ENCODE peak calls at places on chromosomes 5 and 9, in five cellular contexts. J is gastrocnemius medialis, V is heart left ventricle, G is MM.1S, Q is mesenchymal stem cell. B is an unnamed sample. For H3K9me3, the result is how much of the 10 kb centered on the place peaks cover.

GRCh38 chr9:93244510-93245436 is 60.8 kb downstream of the WNK2 start:
- DNase-seq in J (no peak), V (no peak), G (peak), Q (no peak), B (no peak)

GRCh38 chr9:129330711-129331279 is 152.7 kb upstream of the IER5L start:
- DNase-seq in J (no peak), V (no peak), G (no peak), Q (no peak), B (no peak)

GRCh38 chr5:78569441-78569840 is 79.1 kb downstream of the LHFPL2 start:
- DNase-seq in J (peak), V (no peak), G (no peak), Q (peak), B (peak)

GRCh38 chr9:133226219-133227171 is 17.4 kb upstream of the OBP2B start:
- DNase-seq in J (no peak), V (no peak), G (no peak), Q (no peak), B (no peak)

GRCh38 chr9:110590816-110591215 is 11.3 kb upstream of the SVEP1 start:
- DNase-seq in J (no peak), V (no peak), G (no peak), Q (peak), B (no peak)

GRCh38 chr9:110875275-110875674 is 163.0 kb downstream of the LPAR1 start:
- DNase-seq in J (peak), V (peak), G (no peak), Q (no peak), B (no peak)

GRCh38 chr9:89536618-89537017 is 38.7 kb upstream of the SEMA4D start:
- DNase-seq in J (no peak), V (no peak), G (no peak), Q (no peak), B (no peak)

GRCh38 chr9:34995288-34996060 is 5.9 kb downstream of the DNAJB5 start:
- DNase-seq in J (peak), V (no peak), G (no peak), Q (peak), B (no peak)

GRCh38 chr5:111603446-111603827 is 91.1 kb upstream of the STARD4 start:
- DNase-seq in J (no peak), V (no peak), G (no peak), Q (peak), B (no peak)

GRCh38 chr9:89595646-89596045 is 9.2 kb upstream of the GADD45G start:
- DNase-seq in J (no peak), V (no peak), G (no peak), Q (no peak), B (no peak)

GRCh38 chr5:96330532-96331140 is 102.4 kb downstream of the PCSK1 start:
- DNase-seq in J (no peak), V (no peak), G (no peak), Q (no peak), B (no peak)

GRCh38 chr5:112344540-112344939 is 74.5 kb downstream of the EPB41L4A start:
- DNase-seq in J (no peak), V (no peak), G (no peak), Q (no peak), B (no peak)

GRCh38 chr5:143898914-143899591 is 87.1 kb downstream of the HMHB1 start:
- DNase-seq in J (no peak), V (no peak), G (no peak), Q (peak), B (no peak)

GRCh38 chr9:26945591-26945990 is 1.5 kb downstream of the PLAA start:
- DNase-seq in J (no peak), V (no peak), G (no peak), Q (peak), B (no peak)

GRCh38 chr9:33270146-33270545 is 5.3 kb downstream of the CHMP5 start:
- DNase-seq in J (no peak), V (no peak), G (no peak), Q (no peak), B (no peak)

GRCh38 chr9:121735792-121736130 is 84.3 kb downstream of the DAB2IP start:
- DNase-seq in J (no peak), V (no peak), G (no peak), Q (peak), B (no peak)

GRCh38 chr5:90477073-90477472 is 2.4 kb downstream of the POLR3G start:
- DNase-seq in J (no peak), V (no peak), G (no peak), Q (peak), B (no peak)

GRCh38 chr5:10548418-10549122 is 15.3 kb upstream of the ANKRD33B start:
- DNase-seq in J (no peak), V (no peak), G (no peak), Q (no peak), B (no peak)

GRCh38 chr5:12204761-12205160 is 300.5 kb upstream of the CTNND2 start:
- DNase-seq in J (no peak), V (no peak), G (no peak), Q (no peak), B (no peak)

GRCh38 chr9:128565578-128565977 is 13.2 kb downstream of the SPTAN1 start:
- DNase-seq in J (no peak), V (no peak), G (no peak), Q (no peak), B (no peak)

GRCh38 chr9:121133104-121133816 is 58.5 kb downstream of the CNTRL start:
- DNase-seq in J (peak), V (peak), G (no peak), Q (no peak), B (no peak)

GRCh38 chr9:8784813-8785212 is 985.2 kb upstream of the DMAC1 start:
- DNase-seq in J (no peak), V (no peak), G (no peak), Q (no peak), B (no peak)

GRCh38 chr9:2718698-2719033 is 1.4 kb downstream of the KCNV2 start:
- DNase-seq in J (no peak), V (no peak), G (no peak), Q (no peak), B (no peak)

GRCh38 chr5:170429014-170429413 is 39.8 kb upstream of the KCNMB1 start:
- DNase-seq in J (no peak), V (no peak), G (no peak), Q (peak), B (peak)

GRCh38 chr5:118862596-118862995 is 125.8 kb downstream of the DTWD2 start:
- DNase-seq in J (no peak), V (no peak), G (no peak), Q (peak), B (no peak)

GRCh38 chr5:126482591-126482990 is 59.4 kb downstream of the GRAMD2B start:
- DNase-seq in J (no peak), V (no peak), G (no peak), Q (no peak), B (no peak)

GRCh38 chr5:150637245-150638052 is 3.0 kb upstream of the SYNPO start:
- DNase-seq in J (no peak), V (peak), G (no peak), Q (peak), B (peak)

GRCh38 chr9:133106511-133107244 is 14.4 kb downstream of the RALGDS start:
- DNase-seq in J (peak), V (peak), G (no peak), Q (no peak), B (no peak)

GRCh38 chr5:64341340-64341739 is 164.5 kb upstream of the RGS7BP start:
- DNase-seq in J (no peak), V (no peak), G (no peak), Q (no peak), B (no peak)

GRCh38 chr5:178460598-178461425 is 129.4 kb downstream of the COL23A1 start:
- DNase-seq in J (peak), V (peak), G (peak), Q (peak), B (peak)

GRCh38 chr5:40904205-40904993 is 4.9 kb upstream of the C7 start:
- DNase-seq in J (peak), V (no peak), G (peak), Q (peak), B (peak)

GRCh38 chr5:129904102-129904666 is at the start of gene CHSY3:
- DNase-seq in J (peak), V (peak), G (peak), Q (peak), B (peak)

GRCh38 chr9:105132576-105132975 is 111.9 kb upstream of the SLC44A1 start:
- DNase-seq in J (no peak), V (no peak), G (no peak), Q (peak), B (no peak)

GRCh38 chr5:108380531-108381021 is 1.3 kb downstream of the FBXL17 start:
- DNase-seq in J (peak), V (peak), G (peak), Q (peak), B (peak)

GRCh38 chr5:145975361-145976066 is 39.1 kb downstream of the SH3RF2 start:
- DNase-seq in J (peak), V (no peak), G (no peak), Q (peak), B (peak)

GRCh38 chr9:133280387-133280786 is 5.4 kb upstream of the ABO start:
- DNase-seq in J (no peak), V (no peak), G (no peak), Q (no peak), B (no peak)

GRCh38 chr5:72255237-72255636 is 64.8 kb downstream of the MRPS27 start:
- DNase-seq in J (no peak), V (no peak), G (no peak), Q (no peak), B (no peak)

GRCh38 chr5:139492700-139493192 is 10.2 kb upstream of the STING1 start:
- DNase-seq in J (no peak), V (no peak), G (no peak), Q (peak), B (peak)

GRCh38 chr9:126474201-126474765 is 139.4 kb upstream of the LMX1B start:
- DNase-seq in J (no peak), V (no peak), G (no peak), Q (peak), B (no peak)

DNA sequence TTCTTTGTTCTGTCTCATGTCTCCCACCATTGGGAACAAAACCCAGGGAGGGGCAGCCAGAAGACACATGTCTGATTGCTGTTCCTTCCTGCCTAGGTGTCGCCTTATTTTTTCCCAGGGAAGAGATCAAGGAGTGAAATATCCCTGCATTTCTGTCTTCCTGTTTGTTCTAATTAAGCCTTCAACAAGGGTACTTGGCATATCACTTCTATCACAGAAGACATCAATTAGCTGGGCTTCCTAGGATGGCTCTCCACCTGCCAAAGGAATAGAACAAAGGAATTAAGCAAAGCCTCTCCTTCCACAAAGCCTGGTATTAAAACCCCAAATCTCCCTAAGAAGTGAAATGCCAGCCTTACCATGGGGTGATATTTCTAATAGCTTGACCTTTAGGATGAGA is 299.5 kb upstream of the CD180 start:
- DNase-seq in J (no peak), V (no peak), G (no peak), Q (no peak), B (no peak)
- H3K4me3 ChIP-seq in J (no peak), V (no peak), G (no peak), Q (no peak), B (no peak)

GRCh38 chr9:137014776-137015539 is 13.1 kb downstream of the ABCA2 start:
- DNase-seq in J (no peak), V (no peak), G (no peak), Q (no peak), B (no peak)
- H3K9me3 ChIP-seq in J (under half), V (under half), G (under half), Q (under half), B (under half)

GRCh38 chr5:125200842-125201373 is 454.5 kb upstream of the ZNF608 start:
- DNase-seq in J (no peak), V (no peak), G (no peak), Q (peak), B (no peak)
- H3K4me3 ChIP-seq in J (no peak), V (no peak), G (no peak), Q (no peak), B (peak)

GRCh38 chr5:23963449-23963848 is 456.0 kb downstream of the PRDM9 start:
- DNase-seq in J (no peak), V (no peak), G (no peak), Q (no peak), B (no peak)
- H3K9me3 ChIP-seq in J (under half), V (under half), G (under half), Q (under half), B (under half)

DNA sequence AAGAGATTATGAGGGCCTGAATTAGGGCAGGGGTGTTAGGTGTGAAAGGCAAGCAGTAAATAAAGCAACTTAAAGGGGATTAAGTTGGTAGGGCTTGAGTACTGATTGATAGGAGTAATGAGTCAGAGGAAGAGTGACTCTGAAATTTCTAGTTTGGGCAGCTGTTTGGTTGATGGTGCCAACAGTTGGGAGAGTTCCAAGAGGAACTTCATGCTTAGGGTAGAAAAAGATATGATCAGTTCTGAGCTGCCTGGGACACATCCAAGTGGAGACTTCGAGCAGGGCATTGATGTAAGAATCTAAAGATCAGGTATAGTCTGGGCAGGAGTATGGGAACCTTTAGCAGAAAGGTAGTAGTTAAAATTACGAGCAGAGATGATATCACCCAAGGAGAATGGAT is 10.2 kb downstream of the MAMDC2 start:
- DNase-seq in J (no peak), V (no peak), G (no peak), Q (no peak), B (peak)
- H3K4me3 ChIP-seq in J (no peak), V (no peak), G (no peak), Q (no peak), B (no peak)

GRCh38 chr5:3659907-3660306 is 64.3 kb downstream of the IRX1 start:
- DNase-seq in J (no peak), V (no peak), G (no peak), Q (no peak), B (peak)

GRCh38 chr5:3654515-3654914 is 58.9 kb downstream of the IRX1 start:
- DNase-seq in J (no peak), V (no peak), G (no peak), Q (no peak), B (no peak)

GRCh38 chr5:3657364-3658003 is 61.9 kb downstream of the IRX1 start:
- DNase-seq in J (no peak), V (no peak), G (no peak), Q (no peak), B (no peak)

GRCh38 chr5:3658929-3659328 is 63.3 kb downstream of the IRX1 start:
- DNase-seq in J (no peak), V (no peak), G (no peak), Q (no peak), B (no peak)

DNA sequence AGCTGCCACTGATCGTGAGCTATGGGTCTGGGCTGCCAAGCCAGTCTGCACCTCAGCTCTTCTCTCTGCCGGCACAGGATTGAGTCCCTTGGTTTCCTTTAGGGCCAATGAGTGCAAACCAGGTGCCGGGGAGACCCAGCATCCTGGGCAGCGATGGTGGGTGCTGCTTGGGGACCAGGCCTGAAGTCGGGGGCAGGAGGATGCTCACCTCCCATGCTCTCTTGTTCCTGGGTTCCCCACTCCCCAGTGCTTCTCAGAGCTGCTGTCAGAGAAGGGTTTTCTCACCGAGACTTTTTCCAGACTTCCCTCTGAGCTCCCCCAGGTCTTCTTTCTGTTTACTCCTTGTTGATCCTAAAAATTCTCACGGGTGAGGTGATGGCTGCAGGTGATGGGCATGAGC is 61.2 kb downstream of the IRX1 start:
- DNase-seq in J (no peak), V (no peak), G (no peak), Q (no peak), B (no peak)
- H3K9me3 ChIP-seq in J (under half), V (under half), G (under half), Q (under half), B (under half)

DNA sequence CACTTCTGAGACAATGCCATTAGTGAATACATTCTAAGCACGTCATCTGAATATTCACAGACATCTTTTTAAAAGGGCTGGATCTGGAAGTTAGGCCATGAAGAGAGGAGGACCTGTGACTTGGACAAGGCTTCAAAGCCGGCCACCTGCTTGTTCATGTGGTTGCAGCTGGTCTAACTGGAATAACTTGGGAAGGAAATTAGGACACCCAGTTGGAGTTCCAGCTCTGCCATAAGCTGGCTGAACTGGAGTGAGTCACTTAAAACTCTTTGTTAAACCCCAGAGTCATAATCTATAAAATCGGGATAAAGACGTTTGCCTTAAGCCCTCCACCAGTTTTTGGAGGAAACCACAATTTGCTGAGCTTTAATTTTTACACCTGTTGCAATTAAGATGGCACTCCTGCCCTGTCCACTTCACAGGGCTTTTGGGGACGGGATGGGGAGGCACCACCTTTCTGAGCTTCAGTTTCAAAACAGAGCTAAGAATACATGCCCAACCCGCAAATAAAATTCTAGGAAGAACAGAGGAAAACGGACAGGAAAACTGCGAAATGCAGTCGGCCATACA is 536 bp upstream of the STX17 start:
- DNase-seq in J (peak), V (no peak), G (no peak), Q (peak), B (no peak)
- H3K4me3 ChIP-seq in J (peak), V (peak), G (peak), Q (peak), B (peak)